ENCODE peak calls at places on chromosome 12, in seven cellular contexts. N is B cell; I is NCI-H2081; P is effector CD8-positive, alpha-beta T cell; M is chondrocyte; A is uterus; Z is NCI-H1694 treated with DMSO at 0.1 percent for 48 hours. L is an unnamed sample.

GRCh38 chr12:122078141-122079037 is at the start of gene MLXIP:
- DNase-seq in N (peak), A (peak), I (peak), M (peak), P (peak), Z (peak), L (peak)

GRCh38 chr12:104672501-104673265 is 215.9 kb downstream of the CHST11 start:
- DNase-seq in Z (no peak), I (no peak), P (no peak), M (no peak), A (peak), N (no peak), L (no peak)

GRCh38 chr12:80189241-80189640 is 89.9 kb downstream of the OTOGL start:
- DNase-seq in M (no peak), N (no peak), A (no peak), P (no peak), Z (no peak), I (no peak), L (no peak)

GRCh38 chr12:2689393-2689792 is 105.4 kb upstream of the FKBP4 start:
- DNase-seq in I (no peak), N (no peak), Z (no peak), P (no peak), M (peak), A (no peak), L (no peak)

GRCh38 chr12:102933168-102933567 is 16.1 kb upstream of the PAH start:
- DNase-seq in M (no peak), I (no peak), P (no peak), Z (no peak), A (no peak), N (no peak), L (no peak)

GRCh38 chr12:53232641-53233538 is 881 bp upstream of the RARG start:
- DNase-seq in I (no peak), Z (peak), M (no peak), P (no peak), A (no peak), N (peak), L (no peak)

GRCh38 chr12:111757361-111758119 is 9.2 kb upstream of the ALDH2 start:
- DNase-seq in Z (no peak), A (no peak), N (peak), M (no peak), I (no peak), P (no peak), L (no peak)

GRCh38 chr12:31772685-31773222 is 43.9 kb upstream of the AMN1 start:
- DNase-seq in P (no peak), Z (no peak), M (no peak), I (no peak), N (no peak), A (no peak), L (peak)

GRCh38 chr12:10634427-10634826 is 21.0 kb upstream of the MAGOHB start:
- DNase-seq in N (no peak), I (no peak), Z (no peak), P (no peak), M (no peak), A (no peak), L (no peak)

GRCh38 chr12:6761849-6762248 is 4.3 kb upstream of the PTMS start:
- DNase-seq in I (no peak), M (no peak), N (no peak), P (no peak), Z (no peak), A (no peak), L (no peak)

GRCh38 chr12:52156757-52157565 is 34.9 kb downstream of the KRT80 start:
- DNase-seq in P (peak), A (peak), M (peak), Z (no peak), N (no peak), I (peak), L (no peak)

GRCh38 chr12:4987076-4987775 is 56.5 kb upstream of the KCNA5 start:
- DNase-seq in N (no peak), A (no peak), M (no peak), P (no peak), I (peak), Z (no peak), L (no peak)

GRCh38 chr12:56487448-56488040 is 417 bp downstream of the GLS2 start:
- DNase-seq in N (no peak), A (peak), Z (peak), M (peak), I (peak), P (no peak), L (no peak)

GRCh38 chr12:131333621-131334440 is 377.1 kb upstream of the SFSWAP start:
- DNase-seq in N (peak), M (no peak), I (no peak), Z (no peak), A (no peak), P (no peak), L (no peak)